ENCODE peak calls at places on chromosomes 11 and 22, in four cellular contexts. V is A549, J is GM12878, B is HepG2. W is an unnamed sample.

GRCh38 chr11:65932558-65932919 is 12.7 kb upstream of the TSGA10IP start:
- DNase-seq in B (no peak), V (peak), J (no peak), W (no peak)

GRCh38 chr11:116445108-116446047 is 327.4 kb downstream of the BUD13 start:
- DNase-seq in V (no peak), B (no peak), J (no peak), W (no peak)

GRCh38 chr11:134679592-134679991 is 267.6 kb upstream of the B3GAT1 start:
- DNase-seq in J (no peak), V (no peak), B (no peak), W (no peak)

GRCh38 chr11:74683941-74684481 is 47.2 kb downstream of the CHRDL2 start:
- DNase-seq in V (no peak), J (no peak), B (no peak), W (no peak)

GRCh38 chr11:60040109-60040508 is at the start of gene OOSP2:
- DNase-seq in V (no peak), J (no peak), B (no peak), W (no peak)

GRCh38 chr11:117950999-117951961 is 22.1 kb upstream of the TMPRSS13 start:
- DNase-seq in J (no peak), B (no peak), V (no peak), W (no peak)

GRCh38 chr22:50191041-50191740 is 5.5 kb downstream of the TRABD start:
- DNase-seq in V (no peak), J (peak), B (no peak), W (peak)

GRCh38 chr11:61698173-61698965 is 18.2 kb downstream of the DAGLA start:
- DNase-seq in B (no peak), V (no peak), J (no peak), W (no peak)

GRCh38 chr11:69337211-69337721 is 43.3 kb downstream of the MYEOV start:
- DNase-seq in J (peak), B (no peak), V (no peak), W (no peak)

GRCh38 chr11:115194798-115195101 is 309.5 kb downstream of the CADM1 start:
- DNase-seq in V (no peak), J (peak), B (no peak), W (no peak)

GRCh38 chr11:67270256-67271211 is 4.3 kb downstream of the GRK2 start:
- DNase-seq in V (no peak), B (no peak), J (no peak), W (no peak)

GRCh38 chr11:78350101-78350645 is 67.4 kb downstream of the GAB2 start:
- DNase-seq in V (no peak), J (peak), B (no peak), W (no peak)

GRCh38 chr11:65043881-65044501 is 3.0 kb downstream of the SAC3D1 start:
- DNase-seq in B (no peak), V (no peak), J (no peak), W (no peak)

GRCh38 chr22:41799486-41800347 is 762 bp upstream of the CCDC134 start:
- DNase-seq in B (no peak), J (no peak), V (no peak), W (peak)

GRCh38 chr11:89436071-89436470 is 55.1 kb downstream of the NOX4 start:
- DNase-seq in V (no peak), J (no peak), B (no peak), W (no peak)

GRCh38 chr11:121967131-121967689 is 148.8 kb downstream of the BLID start:
- DNase-seq in J (no peak), V (no peak), B (no peak), W (no peak)

GRCh38 chr22:48368975-48369525 is 1458.6 kb downstream of the BRD1 start:
- DNase-seq in V (no peak), B (no peak), J (no peak), W (no peak)

GRCh38 chr11:65315204-65315865 is 669 bp downstream of the CDC42EP2 start:
- DNase-seq in J (no peak), B (peak), V (peak), W (peak)

GRCh38 chr11:69867076-69868002 is 48.1 kb upstream of the FGF3 start:
- DNase-seq in J (no peak), B (no peak), V (no peak), W (peak)

GRCh38 chr11:11724994-11725393 is 103.2 kb upstream of the GALNT18 start:
- DNase-seq in B (no peak), V (no peak), J (no peak), W (no peak)

GRCh38 chr11:12871251-12871650 is 137.9 kb upstream of the RASSF10 start:
- DNase-seq in V (no peak), B (no peak), J (no peak), W (no peak)

GRCh38 chr11:14636119-14636518 is 7.5 kb upstream of the PDE3B start:
- DNase-seq in J (no peak), B (no peak), V (no peak), W (no peak)

GRCh38 chr22:30399718-30400117 is 2.9 kb downstream of the SEC14L2 start:
- DNase-seq in V (no peak), J (no peak), B (no peak), W (no peak)

GRCh38 chr22:47198801-47199251 is 436.4 kb downstream of the TBC1D22A start:
- DNase-seq in B (no peak), V (no peak), J (no peak), W (peak)

GRCh38 chr11:10454902-10455631 is at the start of gene AMPD3:
- DNase-seq in B (peak), J (peak), V (peak), W (peak)

GRCh38 chr11:110077866-110078325 is 15.3 kb upstream of the ZC3H12C start:
- DNase-seq in B (peak), J (peak), V (no peak), W (no peak)

GRCh38 chr22:24208012-24208749 is 26.9 kb downstream of the SUSD2 start:
- DNase-seq in V (peak), B (peak), J (no peak), W (peak)

GRCh38 chr22:21102659-21103267 is 57.0 kb downstream of the LRRC74B start:
- DNase-seq in B (peak), J (no peak), V (peak), W (peak)

GRCh38 chr11:133981156-133981555 is 24.4 kb upstream of the IGSF9B start:
- DNase-seq in V (no peak), B (no peak), J (no peak), W (no peak)

GRCh38 chr22:38423512-38424503 is 31.2 kb downstream of the KCNJ4 start:
- DNase-seq in V (no peak), B (peak), J (no peak), W (no peak)

GRCh38 chr11:83971063-83971462 is 684.9 kb upstream of the CCDC90B start:
- DNase-seq in J (peak), B (no peak), V (no peak), W (no peak)

GRCh38 chr22:24523873-24524272 is 28.7 kb downstream of the UPB1 start:
- DNase-seq in J (no peak), B (no peak), V (no peak), W (peak)

GRCh38 chr11:69721745-69722144 is 17.9 kb upstream of the FGF19 start:
- DNase-seq in B (no peak), V (peak), J (no peak), W (no peak)

GRCh38 chr11:11977206-11977938 is 31.1 kb downstream of the DKK3 start:
- DNase-seq in V (peak), J (no peak), B (no peak), W (no peak)

DNA sequence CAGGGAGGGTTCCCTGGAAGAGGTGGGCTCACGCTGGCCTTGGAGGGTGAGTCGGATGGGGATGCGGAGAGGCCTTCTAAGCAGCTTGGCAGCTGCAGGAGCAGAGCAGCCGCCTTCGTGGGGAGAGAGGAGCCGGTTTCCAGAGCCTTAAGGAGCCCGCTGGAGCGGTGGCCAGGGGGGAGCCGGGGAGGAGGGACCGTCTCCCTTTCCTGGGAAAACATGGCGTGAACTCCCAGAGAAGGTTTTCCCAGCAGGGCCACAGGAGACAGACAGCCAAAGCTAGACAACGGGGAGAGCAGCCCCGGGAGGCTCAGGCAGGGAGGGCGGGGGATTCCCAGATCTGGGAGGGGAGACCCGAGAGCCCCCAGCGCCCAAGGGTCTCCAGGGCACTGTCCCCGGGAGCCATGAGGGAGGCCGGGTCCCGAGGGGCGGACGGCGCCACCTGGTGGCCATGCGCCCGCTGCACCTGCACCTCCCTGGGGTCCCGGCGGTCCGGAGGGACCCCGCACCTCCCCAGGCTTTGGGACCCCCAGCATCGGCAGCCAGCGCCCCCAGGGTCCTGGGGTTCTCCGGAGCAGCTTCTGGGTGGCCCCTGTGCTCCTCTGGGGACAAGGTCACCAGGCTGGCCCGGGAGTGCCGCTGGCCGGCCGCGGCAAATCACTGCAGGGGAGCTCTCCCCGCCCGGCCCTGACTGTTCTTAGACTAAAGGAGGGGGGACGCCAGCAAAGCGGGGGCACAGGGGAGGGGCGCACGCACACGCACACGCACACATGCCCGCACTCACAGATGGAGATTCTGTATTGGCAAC is 2.4 kb upstream of the SYT8 start:
- DNase-seq in J (no peak), B (no peak), V (peak), W (peak)
- TF ChIP-seq PBX3 in J (no peak), B (no peak), V (no peak), W (no peak)

DNA sequence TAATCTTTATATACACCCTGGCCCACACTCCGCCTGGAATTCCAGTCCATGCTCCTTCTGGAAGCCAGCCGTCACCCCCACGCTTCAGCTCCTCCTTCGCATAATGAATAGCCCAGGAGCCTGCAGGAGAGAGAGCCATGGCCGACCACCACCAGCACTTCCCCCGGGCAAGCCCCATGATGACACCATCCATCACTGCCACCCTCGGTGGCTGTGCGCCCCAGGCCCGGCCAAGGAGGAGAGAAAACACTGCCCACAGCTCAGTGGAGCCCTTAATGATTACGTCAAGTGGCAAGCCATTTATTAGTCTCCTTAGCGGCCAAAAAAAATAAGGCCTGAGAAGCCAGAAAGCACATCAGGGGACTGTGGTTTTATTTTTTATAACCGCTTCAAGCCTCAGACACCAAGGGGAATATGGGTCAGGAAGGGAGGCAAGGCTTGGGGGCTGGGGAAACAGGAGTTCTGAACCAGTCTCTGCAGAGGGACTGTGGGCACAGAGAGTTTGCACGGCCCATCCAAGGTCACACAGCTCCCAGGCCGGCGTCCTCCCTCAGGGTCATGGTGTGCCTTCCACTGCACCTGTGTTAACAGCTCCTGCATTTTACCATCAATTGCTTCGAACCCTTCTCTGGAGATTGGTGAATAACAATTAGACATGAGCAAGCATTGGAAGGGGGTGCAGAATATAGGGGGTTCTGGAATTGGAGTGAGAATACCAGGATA is 134.3 kb downstream of the MN1 start:
- DNase-seq in J (no peak), B (no peak), V (no peak), W (no peak)
- TF ChIP-seq PBX3 in J (no peak), B (no peak), V (no peak), W (no peak)

GRCh38 chr22:44972363-44973083 is 37.3 kb downstream of the PHF21B start:
- DNase-seq in J (no peak), B (no peak), V (no peak), W (no peak)
- TF ChIP-seq PBX3 in J (no peak), B (no peak), V (no peak), W (no peak)

GRCh38 chr11:108647387-108647700 is 17.5 kb upstream of the DDX10 start:
- DNase-seq in J (no peak), V (no peak), B (no peak), W (no peak)

GRCh38 chr11:108648528-108648885 is 16.4 kb upstream of the DDX10 start:
- DNase-seq in J (no peak), B (no peak), V (no peak), W (no peak)

GRCh38 chr11:108645956-108646355 is 18.9 kb upstream of the DDX10 start:
- DNase-seq in V (no peak), J (no peak), B (no peak), W (no peak)

GRCh38 chr11:108643974-108644373 is 20.9 kb upstream of the DDX10 start:
- DNase-seq in V (no peak), J (no peak), B (no peak), W (no peak)

DNA sequence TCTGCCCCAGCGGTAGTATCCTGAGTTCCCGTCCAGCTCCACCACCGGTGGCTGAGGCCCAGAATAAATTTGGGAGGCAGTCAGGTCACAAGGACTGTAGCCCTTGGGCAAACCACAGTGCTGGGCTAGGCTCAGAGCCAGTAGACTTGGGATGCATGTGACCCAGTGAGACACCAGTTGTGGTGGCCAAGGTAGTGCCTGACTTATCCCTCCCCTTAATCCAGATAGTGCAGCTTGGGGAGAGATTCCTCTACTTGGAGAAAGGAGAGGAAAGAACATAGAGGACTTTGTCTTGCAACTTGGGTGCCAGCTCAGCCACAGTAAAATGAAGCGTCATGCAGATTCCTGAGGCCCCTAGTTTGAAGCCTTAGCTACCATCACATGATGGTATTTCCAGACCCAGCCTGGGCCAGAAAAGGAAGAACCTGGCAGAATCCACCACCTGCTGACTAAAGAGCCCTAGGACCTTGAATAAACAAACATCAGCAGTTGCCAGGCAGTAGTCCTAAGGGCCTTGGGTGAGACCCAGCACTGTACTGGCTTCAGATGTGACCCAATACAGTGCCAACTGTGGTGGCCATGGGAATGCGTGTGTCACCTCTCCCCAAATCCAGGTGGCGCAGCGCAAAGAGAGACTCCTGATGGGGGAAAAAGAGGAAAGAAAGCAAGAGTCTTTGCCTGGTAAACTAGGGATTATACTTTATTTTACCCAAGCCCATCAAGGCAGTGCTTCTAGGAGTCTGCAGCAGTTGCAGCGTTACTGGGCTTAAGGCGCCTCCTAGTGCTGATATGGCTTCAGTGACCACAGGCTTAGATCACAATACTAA is 17.0 kb upstream of the DDX10 start:
- DNase-seq in V (peak), B (peak), J (no peak), W (peak)
- TF ChIP-seq PBX3 in V (no peak), B (no peak), J (no peak), W (no peak)

DNA sequence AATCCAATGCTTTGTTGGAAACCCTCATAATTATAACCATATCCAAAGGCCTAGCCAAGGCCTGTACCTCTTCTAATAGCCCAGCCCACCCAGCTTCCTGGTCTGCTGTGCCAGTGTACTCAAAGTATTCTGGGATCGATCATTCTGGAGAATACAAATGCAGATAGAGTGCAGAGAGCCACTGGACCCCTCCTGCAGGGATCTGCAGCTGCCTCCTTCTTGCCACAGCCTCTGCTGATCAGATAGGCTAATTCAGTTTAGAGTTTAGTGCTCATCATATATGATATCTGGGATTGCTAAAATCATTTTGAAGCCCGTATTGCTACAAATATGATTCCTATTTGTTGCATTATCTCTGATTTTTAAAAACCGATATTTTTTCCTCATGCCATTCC is 17.5 kb downstream of the CASP5 start:
- DNase-seq in V (no peak), B (no peak), J (no peak), W (peak)
- TF ChIP-seq PBX3 in V (no peak), B (no peak), J (no peak), W (no peak)

GRCh38 chr11:72223615-72224586 is 666 bp upstream of the INPPL1 start:
- DNase-seq in V (peak), J (no peak), B (no peak), W (peak)

GRCh38 chr11:72222907-72223614 is 1.5 kb upstream of the INPPL1 start:
- DNase-seq in J (peak), B (peak), V (peak), W (peak)

GRCh38 chr11:72226701-72227100 is 2.1 kb downstream of the INPPL1 start:
- DNase-seq in J (no peak), V (no peak), B (no peak), W (no peak)

GRCh38 chr11:72225411-72225951 is 914 bp downstream of the INPPL1 start:
- DNase-seq in B (no peak), V (no peak), J (no peak), W (peak)

GRCh38 chr11:72224587-72225410 is at the start of gene INPPL1:
- DNase-seq in B (no peak), V (no peak), J (no peak), W (peak)
- TF ChIP-seq PBX3 in B (no peak), V (no peak), J (no peak), W (no peak)